ENCODE peak calls at places on chromosomes 1 and 21, in seven cellular contexts. Q is central memory CD4-positive, alpha-beta T cell; R is ecto neural progenitor cell; K is IMR-90; J is AG10803; L is AG04450; O is sigmoid colon. Z is an unnamed sample.

GRCh38 chr21:41290106-41290799 is 26.3 kb upstream of the FAM3B start:
- DNase-seq in Q (no peak), J (no peak), R (no peak), K (no peak), O (no peak), L (no peak), Z (no peak)

GRCh38 chr1:198107041-198107440 is 49.8 kb upstream of the NEK7 start:
- DNase-seq in J (peak), L (no peak), Q (no peak), K (peak), R (no peak), O (no peak), Z (no peak)

GRCh38 chr1:209513226-209513625 is 70.3 kb upstream of the CAMK1G start:
- DNase-seq in O (no peak), Q (no peak), K (peak), R (no peak), L (no peak), J (peak), Z (no peak)

GRCh38 chr1:171310661-171311087 is 3.3 kb upstream of the FMO4 start:
- DNase-seq in K (no peak), O (no peak), J (peak), R (no peak), Q (no peak), L (no peak), Z (no peak)

GRCh38 chr1:26854953-26855352 is 8.0 kb upstream of the SFN start:
- DNase-seq in R (no peak), O (peak), K (no peak), L (no peak), J (no peak), Q (no peak), Z (no peak)

GRCh38 chr1:242828199-242828598 is 303.7 kb upstream of the PLD5 start:
- DNase-seq in Q (no peak), R (no peak), O (no peak), J (no peak), L (no peak), K (no peak), Z (no peak)

GRCh38 chr1:214002060-214002459 is 14.3 kb downstream of the PROX1 start:
- DNase-seq in J (no peak), R (no peak), Q (no peak), O (no peak), L (no peak), K (no peak), Z (no peak)

GRCh38 chr1:2583871-2584341 is 2.7 kb upstream of the PRXL2B start:
- DNase-seq in K (peak), Q (peak), O (no peak), L (no peak), R (no peak), J (no peak), Z (no peak)

GRCh38 chr1:18631496-18632217 is 1.0 kb downstream of the PAX7 start:
- DNase-seq in K (no peak), J (no peak), L (no peak), R (peak), O (no peak), Q (no peak), Z (no peak)

GRCh38 chr1:49226758-49227157 is 450.1 kb upstream of the BEND5 start:
- DNase-seq in L (no peak), Q (no peak), O (no peak), R (no peak), J (no peak), K (no peak), Z (no peak)

GRCh38 chr1:109490934-109491302 is 3.0 kb upstream of the CYB561D1 start:
- DNase-seq in O (no peak), Q (no peak), K (no peak), J (no peak), R (no peak), L (no peak), Z (no peak)

GRCh38 chr21:27648560-27648959 is 681.7 kb upstream of the ADAMTS5 start:
- DNase-seq in Q (no peak), L (peak), J (peak), O (no peak), K (peak), R (no peak), Z (no peak)

GRCh38 chr1:46622341-46622740 is 5.7 kb upstream of the MOB3C start:
- DNase-seq in Q (no peak), R (no peak), K (peak), O (peak), J (peak), L (no peak), Z (peak)

GRCh38 chr21:26148834-26149354 is 21.7 kb downstream of the APP start:
- DNase-seq in O (no peak), L (no peak), Q (no peak), J (peak), R (no peak), K (peak), Z (no peak)

GRCh38 chr1:221459558-221459957 is 282.3 kb downstream of the DUSP10 start:
- DNase-seq in O (no peak), K (no peak), R (no peak), J (no peak), Q (no peak), L (no peak), Z (no peak)

GRCh38 chr1:39788758-39789570 is at the start of gene BMP8B:
- DNase-seq in K (no peak), O (peak), J (no peak), R (peak), Q (peak), L (no peak), Z (peak)

GRCh38 chr1:22500058-22500457 is 48.4 kb downstream of the ZBTB40 start:
- DNase-seq in Q (no peak), J (no peak), R (no peak), K (no peak), O (no peak), L (no peak), Z (no peak)

GRCh38 chr1:32311709-32312393 is 20.0 kb downstream of the HDAC1 start:
- DNase-seq in R (no peak), J (no peak), K (no peak), Q (no peak), L (no peak), O (no peak), Z (no peak)

GRCh38 chr1:99306056-99306455 is 41.8 kb downstream of the PLPPR4 start:
- DNase-seq in L (no peak), J (no peak), R (no peak), Q (no peak), O (no peak), K (no peak), Z (no peak)

GRCh38 chr1:160789051-160789701 is 6.8 kb upstream of the LY9 start:
- DNase-seq in K (no peak), J (no peak), Q (no peak), R (no peak), L (no peak), O (no peak), Z (no peak)

GRCh38 chr1:211484738-211485479 is 7.1 kb downstream of the RD3 start:
- DNase-seq in K (no peak), Q (no peak), L (no peak), R (no peak), J (no peak), O (no peak), Z (no peak)

GRCh38 chr1:221796700-221797099 is 54.8 kb upstream of the DUSP10 start:
- DNase-seq in L (no peak), Q (no peak), O (no peak), R (no peak), K (no peak), J (no peak), Z (no peak)

GRCh38 chr1:145858238-145858936 is 494 bp downstream of the PIAS3 start:
- DNase-seq in K (peak), O (peak), Q (no peak), J (peak), L (no peak), R (no peak), Z (peak)

GRCh38 chr1:211601159-211601558 is 22.2 kb upstream of the SLC30A1 start:
- DNase-seq in K (no peak), O (no peak), L (no peak), J (peak), Q (no peak), R (no peak), Z (no peak)

GRCh38 chr1:110770832-110771231 is 96.1 kb upstream of the KCNA3 start:
- DNase-seq in J (no peak), K (no peak), R (no peak), O (no peak), Q (no peak), L (no peak), Z (no peak)

GRCh38 chr1:7516341-7516740 is 254.8 kb upstream of the VAMP3 start:
- DNase-seq in Q (no peak), O (no peak), R (peak), K (peak), J (peak), L (no peak), Z (no peak)

GRCh38 chr21:43370888-43371570 is 55.9 kb downstream of the SIK1 start:
- DNase-seq in J (no peak), R (no peak), Q (no peak), K (no peak), L (no peak), O (no peak), Z (no peak)

GRCh38 chr1:175150596-175151319 is 41.8 kb downstream of the KIAA0040 start:
- DNase-seq in K (no peak), L (no peak), R (no peak), Q (no peak), J (peak), O (no peak), Z (no peak)

GRCh38 chr1:154344977-154345837 is 19.9 kb downstream of the ATP8B2 start:
- DNase-seq in O (no peak), J (peak), L (no peak), Q (peak), R (peak), K (peak), Z (peak)

GRCh38 chr1:151050051-151050688 is 2.6 kb downstream of the C1orf56 start:
- DNase-seq in O (no peak), K (no peak), L (no peak), R (no peak), Q (no peak), J (no peak), Z (no peak)

GRCh38 chr21:38208118-38208517 is 48.7 kb upstream of the KCNJ15 start:
- DNase-seq in O (no peak), L (no peak), K (no peak), R (no peak), J (no peak), Q (no peak), Z (no peak)

GRCh38 chr1:26666855-26667254 is 29.0 kb upstream of the ARID1A start:
- DNase-seq in Q (no peak), R (no peak), K (peak), O (no peak), J (no peak), L (no peak), Z (no peak)

GRCh38 chr21:43634618-43635017 is 24.7 kb downstream of the HSF2BP start:
- DNase-seq in L (no peak), K (peak), O (no peak), Q (no peak), R (no peak), J (peak), Z (no peak)

GRCh38 chr1:21909286-21909759 is 27.8 kb downstream of the HSPG2 start:
- DNase-seq in K (peak), Q (no peak), O (no peak), L (no peak), J (peak), R (no peak), Z (no peak)

GRCh38 chr1:205344010-205344808 is 12.5 kb downstream of the KLHDC8A start:
- DNase-seq in L (no peak), O (no peak), R (peak), J (no peak), Q (peak), K (no peak), Z (peak)

Z was measured in stomach.